ENCODE peak calls at places on chromosomes 1 and 21, in ten cellular contexts. H is transverse colon, B is IMR-90, P is prostate gland, L is Peyer's patch, V is lower leg skin, X is esophagus muscularis mucosa, F is endothelial cell of umbilical vein, Z is A549, D is esophagus squamous epithelium. K is an unnamed sample.

GRCh38 chr1:63674238-63674864 is 81.1 kb downstream of the PGM1 start:
- DNase-seq in V (peak; percentile 87), D (no peak), X (peak; percentile 94), F (peak; percentile 74), P (peak; percentile 26), H (peak; percentile 81), B (peak; percentile 93), Z (peak; percentile 84), L (peak; percentile 81), K (no peak)

GRCh38 chr1:52444465-52444864 is 40.1 kb downstream of the PRPF38A start:
- DNase-seq in H (no peak), P (no peak), F (no peak), Z (no peak), D (no peak), V (no peak), X (no peak), L (no peak), B (no peak), K (no peak)

GRCh38 chr21:34965200-34966174 is 83.6 kb downstream of the RUNX1 start:
- DNase-seq in P (no peak), H (no peak), Z (peak; percentile 12), L (no peak), D (no peak), X (no peak), V (no peak), B (peak; percentile 83), F (no peak), K (no peak)

GRCh38 chr1:93448983-93449805 is 1.3 kb downstream of the FNBP1L start:
- DNase-seq in V (no peak), H (peak; percentile 70), D (no peak), Z (peak; percentile 27), P (peak; percentile 33), B (peak; percentile 65), X (no peak), F (peak; percentile 41), L (peak; percentile 84), K (no peak)

GRCh38 chr1:24861821-24862727 is 68.0 kb downstream of the RUNX3 start:
- DNase-seq in H (peak; percentile 73), V (peak; percentile 79), B (no peak), D (no peak), X (peak; percentile 81), F (no peak), L (peak; percentile 73), P (no peak), Z (peak; percentile 28), K (no peak)

GRCh38 chr1:27403065-27403726 is 10.8 kb downstream of the GPR3 start:
- DNase-seq in V (peak; percentile 96), H (peak; percentile 55), F (peak; percentile 51), B (peak; percentile 42), D (no peak), X (peak; percentile 95), L (peak; percentile 65), P (peak; percentile 48), Z (peak; percentile 25), K (no peak)

GRCh38 chr1:225470210-225470609 is 42.4 kb upstream of the LBR start:
- DNase-seq in H (no peak), V (peak; percentile 71), D (no peak), Z (no peak), X (no peak), B (no peak), F (no peak), P (no peak), L (no peak), K (no peak)

GRCh38 chr1:25140073-25140797 is 92.1 kb downstream of the SYF2 start:
- DNase-seq in V (no peak), D (no peak), H (no peak), F (no peak), X (peak; percentile 90), P (no peak), Z (no peak), L (no peak), B (no peak), K (peak; percentile 48)

GRCh38 chr1:1617516-1617915 is 2.2 kb downstream of the MIB2 start:
- DNase-seq in F (no peak), V (no peak), B (no peak), H (no peak), L (no peak), D (no peak), Z (no peak), X (no peak), P (no peak), K (no peak)
- TF ChIP-seq POLR2A in F (no peak), V (no peak), B (no peak), H (no peak), L (no peak), D (no peak), Z (no peak), X (no peak), P (no peak), K (no peak)

GRCh38 chr1:223887724-223888428 is 42.1 kb upstream of the TP53BP2 start:
- DNase-seq in F (peak; percentile 90), P (no peak), D (no peak), B (peak; percentile 99), L (no peak), H (peak; percentile 11), V (no peak), Z (peak; percentile 89), X (no peak), K (no peak)

GRCh38 chr1:223885614-223886013 is 39.9 kb upstream of the TP53BP2 start:
- DNase-seq in B (no peak), D (no peak), L (no peak), Z (no peak), X (no peak), F (no peak), V (no peak), P (no peak), H (no peak), K (no peak)

GRCh38 chr1:223886516-223886921 is 40.8 kb upstream of the TP53BP2 start:
- DNase-seq in Z (no peak), V (no peak), D (no peak), H (no peak), P (no peak), F (no peak), B (no peak), L (no peak), X (no peak), K (no peak)
- TF ChIP-seq POLR2A in Z (no peak), V (no peak), D (no peak), H (no peak), P (no peak), F (no peak), B (no peak), L (no peak), X (no peak), K (no peak)

GRCh38 chr1:201740086-201740541 is 88.8 kb upstream of the IPO9 start:
- DNase-seq in P (no peak), B (no peak), L (no peak), D (no peak), H (no peak), X (no peak), F (no peak), Z (no peak), V (no peak), K (no peak)

GRCh38 chr1:201737350-201738060 is 91.5 kb upstream of the IPO9 start:
- DNase-seq in V (no peak), Z (no peak), P (no peak), F (no peak), H (peak; percentile 30), L (no peak), B (peak; percentile 92), X (no peak), D (no peak), K (no peak)

GRCh38 chr1:201739054-201739453 is 89.9 kb upstream of the IPO9 start:
- DNase-seq in X (no peak), L (no peak), B (no peak), D (no peak), P (no peak), Z (no peak), H (no peak), F (no peak), V (no peak), K (no peak)

GRCh38 chr1:201740609-201741231 is 88.2 kb upstream of the IPO9 start:
- DNase-seq in H (no peak), X (no peak), D (no peak), Z (no peak), V (no peak), P (no peak), B (no peak), L (no peak), F (no peak), K (no peak)

DNA sequence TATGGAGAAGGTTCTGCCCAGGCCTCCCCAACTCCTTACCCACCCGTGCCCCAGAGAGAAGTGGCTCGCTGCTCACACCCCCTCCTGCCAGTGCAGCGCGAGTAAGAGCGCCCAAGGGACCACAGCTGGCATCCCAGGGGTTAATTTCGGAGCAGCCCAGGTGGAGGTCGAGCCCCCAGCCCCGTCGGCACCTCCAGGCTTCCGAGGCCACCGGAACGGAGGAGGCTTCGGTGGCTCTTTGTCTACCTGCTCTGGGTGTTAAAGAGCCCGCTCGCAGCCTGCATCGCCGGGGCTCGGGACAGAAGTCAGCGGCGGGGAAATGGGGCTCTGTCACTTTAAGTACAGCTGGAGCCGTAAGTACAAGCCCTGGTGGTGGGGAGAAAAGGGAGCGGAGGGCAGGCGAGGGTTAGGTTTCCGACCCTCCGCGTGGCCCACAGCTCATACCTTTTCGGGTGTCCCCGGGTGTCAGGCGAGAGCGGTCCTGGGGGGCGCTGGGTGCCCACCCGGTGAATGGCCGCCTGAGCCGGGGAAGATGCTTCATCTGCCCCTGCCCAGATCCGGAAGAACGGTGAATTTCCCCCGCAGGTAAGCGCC is 89.4 kb upstream of the IPO9 start:
- DNase-seq in H (peak; percentile 83), Z (no peak), X (no peak), L (peak; percentile 81), P (peak; percentile 39), D (no peak), F (peak; percentile 61), B (no peak), V (peak; percentile 94), K (no peak)
- TF ChIP-seq POLR2A in H (peak; percentile 17), Z (no peak), X (no peak), L (no peak), P (no peak), D (peak; percentile 23), F (no peak), B (no peak), V (no peak), K (no peak)

GRCh38 chr1:31944205-31945089 is 6.3 kb upstream of the PTP4A2 start:
- DNase-seq in L (peak; percentile 92), H (peak; percentile 96), B (peak; percentile 87), F (peak; percentile 86), D (peak; percentile 78), P (peak; percentile 66), X (peak; percentile 98), V (peak; percentile 98), Z (peak; percentile 97), K (peak; percentile 88)
- TF ChIP-seq POLR2A in L (peak; percentile 71), H (peak; percentile 83), B (peak; percentile 53), F (peak; percentile 82), D (peak; percentile 71), P (peak; percentile 7), X (no peak), V (no peak), Z (peak; percentile 35), K (peak; percentile 94)